ENCODE peak calls at places on chromosomes 16 and 17, in nine cellular contexts. One of them, this sample, is unnamed.

GRCh38 chr17:29102741-29103181 is 59.8 kb downstream of the PIPOX start:
- DNase-seq in brain microvascular endothelial cell: no peak
- DNase-seq in ELR: peak
- DNase-seq in adrenal gland: no peak
- DNase-seq in colonic mucosa: no peak
- DNase-seq in posterior vena cava: no peak
- DNase-seq in T-helper 1 cell: no peak
- DNase-seq in cortex of kidney: no peak
- DNase-seq in type B pancreatic cell: no peak
- DNase-seq in this sample: no peak

GRCh38 chr17:75721463-75722011 is 278 bp downstream of the ITGB4 start:
- DNase-seq in T-helper 1 cell: no peak
- DNase-seq in cortex of kidney: no peak
- DNase-seq in colonic mucosa: peak
- DNase-seq in posterior vena cava: no peak
- DNase-seq in brain microvascular endothelial cell: no peak
- DNase-seq in ELR: no peak
- DNase-seq in type B pancreatic cell: no peak
- DNase-seq in adrenal gland: no peak
- DNase-seq in this sample: no peak

GRCh38 chr17:47199627-47200324 is 9.4 kb upstream of the MYL4 start:
- DNase-seq in posterior vena cava: no peak
- DNase-seq in cortex of kidney: no peak
- DNase-seq in brain microvascular endothelial cell: no peak
- DNase-seq in ELR: no peak
- DNase-seq in adrenal gland: no peak
- DNase-seq in colonic mucosa: no peak
- DNase-seq in type B pancreatic cell: no peak
- DNase-seq in T-helper 1 cell: no peak
- DNase-seq in this sample: no peak

GRCh38 chr17:36602924-36603384 is 1.6 kb downstream of the MRM1 start:
- DNase-seq in brain microvascular endothelial cell: peak
- DNase-seq in type B pancreatic cell: no peak
- DNase-seq in adrenal gland: peak
- DNase-seq in posterior vena cava: peak
- DNase-seq in colonic mucosa: peak
- DNase-seq in cortex of kidney: no peak
- DNase-seq in T-helper 1 cell: peak
- DNase-seq in ELR: peak
- DNase-seq in this sample: peak

GRCh38 chr16:4690946-4691665 is 2.3 kb upstream of the NUDT16L1 start:
- DNase-seq in adrenal gland: no peak
- DNase-seq in brain microvascular endothelial cell: no peak
- DNase-seq in type B pancreatic cell: no peak
- DNase-seq in ELR: no peak
- DNase-seq in T-helper 1 cell: no peak
- DNase-seq in cortex of kidney: no peak
- DNase-seq in colonic mucosa: no peak
- DNase-seq in posterior vena cava: no peak
- DNase-seq in this sample: no peak

GRCh38 chr16:73093146-73094144 is 45.5 kb upstream of the ZFHX3 start:
- DNase-seq in adrenal gland: peak
- DNase-seq in T-helper 1 cell: no peak
- DNase-seq in type B pancreatic cell: no peak
- DNase-seq in posterior vena cava: peak
- DNase-seq in colonic mucosa: no peak
- DNase-seq in ELR: no peak
- DNase-seq in brain microvascular endothelial cell: peak
- DNase-seq in cortex of kidney: no peak
- DNase-seq in this sample: no peak

GRCh38 chr16:2775317-2775716 is 1.8 kb downstream of the ELOB start:
- DNase-seq in adrenal gland: no peak
- DNase-seq in T-helper 1 cell: no peak
- DNase-seq in cortex of kidney: no peak
- DNase-seq in ELR: no peak
- DNase-seq in type B pancreatic cell: no peak
- DNase-seq in posterior vena cava: peak
- DNase-seq in colonic mucosa: no peak
- DNase-seq in brain microvascular endothelial cell: no peak
- DNase-seq in this sample: no peak

GRCh38 chr17:72724375-72724774 is 368.1 kb downstream of the SLC39A11 start:
- DNase-seq in ELR: peak
- DNase-seq in cortex of kidney: no peak
- DNase-seq in posterior vena cava: no peak
- DNase-seq in adrenal gland: no peak
- DNase-seq in type B pancreatic cell: no peak
- DNase-seq in colonic mucosa: no peak
- DNase-seq in T-helper 1 cell: no peak
- DNase-seq in brain microvascular endothelial cell: no peak
- DNase-seq in this sample: no peak

GRCh38 chr17:2421315-2422147 is 20.7 kb upstream of the MNT start:
- DNase-seq in brain microvascular endothelial cell: no peak
- DNase-seq in adrenal gland: peak
- DNase-seq in posterior vena cava: peak
- DNase-seq in type B pancreatic cell: no peak
- DNase-seq in ELR: peak
- DNase-seq in cortex of kidney: no peak
- DNase-seq in T-helper 1 cell: no peak
- DNase-seq in colonic mucosa: no peak
- DNase-seq in this sample: no peak

GRCh38 chr17:7403043-7403901 is 625 bp downstream of the TMEM256 start:
- DNase-seq in posterior vena cava: no peak
- DNase-seq in brain microvascular endothelial cell: no peak
- DNase-seq in adrenal gland: peak
- DNase-seq in ELR: peak
- DNase-seq in T-helper 1 cell: no peak
- DNase-seq in type B pancreatic cell: no peak
- DNase-seq in cortex of kidney: no peak
- DNase-seq in colonic mucosa: peak
- DNase-seq in this sample: peak

GRCh38 chr16:17313085-17313611 is 157.6 kb downstream of the XYLT1 start:
- DNase-seq in cortex of kidney: no peak
- DNase-seq in colonic mucosa: peak
- DNase-seq in T-helper 1 cell: no peak
- DNase-seq in type B pancreatic cell: no peak
- DNase-seq in posterior vena cava: peak
- DNase-seq in brain microvascular endothelial cell: no peak
- DNase-seq in ELR: no peak
- DNase-seq in adrenal gland: peak
- DNase-seq in this sample: no peak

GRCh38 chr16:51510416-51510815 is 359.3 kb upstream of the SALL1 start:
- DNase-seq in T-helper 1 cell: no peak
- DNase-seq in cortex of kidney: no peak
- DNase-seq in type B pancreatic cell: no peak
- DNase-seq in adrenal gland: no peak
- DNase-seq in posterior vena cava: no peak
- DNase-seq in colonic mucosa: no peak
- DNase-seq in ELR: no peak
- DNase-seq in brain microvascular endothelial cell: no peak
- DNase-seq in this sample: no peak

GRCh38 chr17:17466511-17466910 is 10.3 kb upstream of the MED9 start:
- DNase-seq in ELR: no peak
- DNase-seq in adrenal gland: no peak
- DNase-seq in colonic mucosa: no peak
- DNase-seq in cortex of kidney: no peak
- DNase-seq in type B pancreatic cell: no peak
- DNase-seq in brain microvascular endothelial cell: no peak
- DNase-seq in posterior vena cava: no peak
- DNase-seq in T-helper 1 cell: no peak
- DNase-seq in this sample: no peak

GRCh38 chr17:79910985-79911361 is 71.7 kb upstream of the CBX4 start:
- DNase-seq in colonic mucosa: no peak
- DNase-seq in T-helper 1 cell: no peak
- DNase-seq in cortex of kidney: no peak
- DNase-seq in type B pancreatic cell: no peak
- DNase-seq in posterior vena cava: no peak
- DNase-seq in brain microvascular endothelial cell: no peak
- DNase-seq in adrenal gland: no peak
- DNase-seq in ELR: no peak
- DNase-seq in this sample: no peak

GRCh38 chr16:29784157-29784556 is 6.1 kb downstream of the ZG16 start:
- DNase-seq in adrenal gland: no peak
- DNase-seq in T-helper 1 cell: peak
- DNase-seq in ELR: no peak
- DNase-seq in cortex of kidney: no peak
- DNase-seq in colonic mucosa: no peak
- DNase-seq in brain microvascular endothelial cell: no peak
- DNase-seq in posterior vena cava: no peak
- DNase-seq in type B pancreatic cell: no peak
- DNase-seq in this sample: no peak

GRCh38 chr16:65910291-65910690 is 456.2 kb upstream of the CDH5 start:
- DNase-seq in adrenal gland: no peak
- DNase-seq in type B pancreatic cell: no peak
- DNase-seq in T-helper 1 cell: no peak
- DNase-seq in colonic mucosa: no peak
- DNase-seq in posterior vena cava: no peak
- DNase-seq in ELR: no peak
- DNase-seq in brain microvascular endothelial cell: no peak
- DNase-seq in cortex of kidney: no peak
- DNase-seq in this sample: no peak

GRCh38 chr17:606501-607243 is 108.0 kb downstream of the VPS53 start:
- DNase-seq in type B pancreatic cell: no peak
- DNase-seq in colonic mucosa: no peak
- DNase-seq in T-helper 1 cell: no peak
- DNase-seq in ELR: no peak
- DNase-seq in adrenal gland: no peak
- DNase-seq in posterior vena cava: no peak
- DNase-seq in brain microvascular endothelial cell: no peak
- DNase-seq in cortex of kidney: no peak
- DNase-seq in this sample: no peak

GRCh38 chr17:2701996-2702741 is 9.4 kb downstream of the CLUH start:
- DNase-seq in ELR: no peak
- DNase-seq in adrenal gland: peak
- DNase-seq in T-helper 1 cell: no peak
- DNase-seq in brain microvascular endothelial cell: no peak
- DNase-seq in colonic mucosa: no peak
- DNase-seq in posterior vena cava: peak
- DNase-seq in type B pancreatic cell: no peak
- DNase-seq in cortex of kidney: no peak
- DNase-seq in this sample: no peak

GRCh38 chr16:31477220-31478216 is 5.4 kb upstream of the SLC5A2 start:
- DNase-seq in brain microvascular endothelial cell: no peak
- DNase-seq in cortex of kidney: no peak
- DNase-seq in colonic mucosa: peak
- DNase-seq in type B pancreatic cell: no peak
- DNase-seq in ELR: no peak
- DNase-seq in posterior vena cava: no peak
- DNase-seq in adrenal gland: peak
- DNase-seq in T-helper 1 cell: peak
- DNase-seq in this sample: peak

GRCh38 chr17:28105501-28105900 is 63.0 kb downstream of the NLK start:
- DNase-seq in colonic mucosa: no peak
- DNase-seq in T-helper 1 cell: no peak
- DNase-seq in type B pancreatic cell: no peak
- DNase-seq in adrenal gland: no peak
- DNase-seq in brain microvascular endothelial cell: no peak
- DNase-seq in cortex of kidney: no peak
- DNase-seq in ELR: no peak
- DNase-seq in posterior vena cava: no peak
- DNase-seq in this sample: peak

GRCh38 chr17:44774271-44775135 is 15.7 kb downstream of the ADAM11 start:
- DNase-seq in ELR: peak
- DNase-seq in cortex of kidney: no peak
- DNase-seq in colonic mucosa: peak
- DNase-seq in adrenal gland: peak
- DNase-seq in posterior vena cava: peak
- DNase-seq in type B pancreatic cell: peak
- DNase-seq in T-helper 1 cell: peak
- DNase-seq in brain microvascular endothelial cell: peak
- DNase-seq in this sample: peak

GRCh38 chr17:17190188-17190587 is 15.9 kb downstream of the PLD6 start:
- DNase-seq in brain microvascular endothelial cell: no peak
- DNase-seq in adrenal gland: no peak
- DNase-seq in ELR: no peak
- DNase-seq in colonic mucosa: no peak
- DNase-seq in cortex of kidney: no peak
- DNase-seq in type B pancreatic cell: no peak
- DNase-seq in posterior vena cava: no peak
- DNase-seq in T-helper 1 cell: no peak
- DNase-seq in this sample: no peak

GRCh38 chr17:17051380-17051779 is 9.1 kb downstream of the MPRIP start:
- DNase-seq in brain microvascular endothelial cell: no peak
- DNase-seq in posterior vena cava: no peak
- DNase-seq in cortex of kidney: no peak
- DNase-seq in type B pancreatic cell: peak
- DNase-seq in adrenal gland: peak
- DNase-seq in T-helper 1 cell: no peak
- DNase-seq in ELR: no peak
- DNase-seq in colonic mucosa: no peak
- DNase-seq in this sample: no peak

GRCh38 chr16:84332975-84333684 is 35.2 kb upstream of the ATP2C2 start:
- DNase-seq in colonic mucosa: peak
- DNase-seq in ELR: no peak
- DNase-seq in brain microvascular endothelial cell: no peak
- DNase-seq in cortex of kidney: no peak
- DNase-seq in type B pancreatic cell: no peak
- DNase-seq in T-helper 1 cell: no peak
- DNase-seq in adrenal gland: no peak
- DNase-seq in posterior vena cava: peak
- DNase-seq in this sample: no peak

GRCh38 chr16:2948807-2949704 is 15.0 kb upstream of the KREMEN2 start:
- DNase-seq in adrenal gland: no peak
- DNase-seq in cortex of kidney: no peak
- DNase-seq in brain microvascular endothelial cell: no peak
- DNase-seq in type B pancreatic cell: no peak
- DNase-seq in ELR: no peak
- DNase-seq in colonic mucosa: no peak
- DNase-seq in T-helper 1 cell: no peak
- DNase-seq in posterior vena cava: peak
- DNase-seq in this sample: no peak

GRCh38 chr17:8073627-8074485 is 13.7 kb downstream of the ALOX12B start:
- DNase-seq in type B pancreatic cell: peak
- DNase-seq in colonic mucosa: peak
- DNase-seq in adrenal gland: peak
- DNase-seq in brain microvascular endothelial cell: peak
- DNase-seq in ELR: peak
- DNase-seq in T-helper 1 cell: peak
- DNase-seq in cortex of kidney: no peak
- DNase-seq in posterior vena cava: peak
- DNase-seq in this sample: peak

GRCh38 chr17:73455767-73456166 is 144.0 kb upstream of the CDC42EP4 start:
- DNase-seq in adrenal gland: no peak
- DNase-seq in type B pancreatic cell: no peak
- DNase-seq in brain microvascular endothelial cell: no peak
- DNase-seq in posterior vena cava: no peak
- DNase-seq in T-helper 1 cell: no peak
- DNase-seq in cortex of kidney: no peak
- DNase-seq in colonic mucosa: no peak
- DNase-seq in ELR: no peak
- DNase-seq in this sample: no peak

GRCh38 chr17:9918804-9919352 is 13.8 kb upstream of the RCVRN start:
- DNase-seq in adrenal gland: no peak
- DNase-seq in posterior vena cava: no peak
- DNase-seq in T-helper 1 cell: no peak
- DNase-seq in type B pancreatic cell: no peak
- DNase-seq in cortex of kidney: no peak
- DNase-seq in brain microvascular endothelial cell: no peak
- DNase-seq in colonic mucosa: no peak
- DNase-seq in ELR: no peak
- DNase-seq in this sample: no peak

GRCh38 chr17:21286771-21287702 is 2.5 kb downstream of the MAP2K3 start:
- DNase-seq in adrenal gland: no peak
- DNase-seq in type B pancreatic cell: no peak
- DNase-seq in brain microvascular endothelial cell: no peak
- DNase-seq in posterior vena cava: peak
- DNase-seq in T-helper 1 cell: peak
- DNase-seq in ELR: peak
- DNase-seq in cortex of kidney: no peak
- DNase-seq in colonic mucosa: peak
- DNase-seq in this sample: no peak

GRCh38 chr17:73017653-73018052 is 74.8 kb downstream of the SLC39A11 start:
- DNase-seq in cortex of kidney: no peak
- DNase-seq in posterior vena cava: no peak
- DNase-seq in type B pancreatic cell: no peak
- DNase-seq in brain microvascular endothelial cell: peak
- DNase-seq in colonic mucosa: no peak
- DNase-seq in T-helper 1 cell: no peak
- DNase-seq in ELR: peak
- DNase-seq in adrenal gland: no peak
- DNase-seq in this sample: no peak

GRCh38 chr17:9356488-9356911 is 219.1 kb downstream of the STX8 start:
- DNase-seq in brain microvascular endothelial cell: no peak
- DNase-seq in type B pancreatic cell: no peak
- DNase-seq in T-helper 1 cell: no peak
- DNase-seq in colonic mucosa: no peak
- DNase-seq in ELR: no peak
- DNase-seq in posterior vena cava: no peak
- DNase-seq in adrenal gland: peak
- DNase-seq in cortex of kidney: no peak
- DNase-seq in this sample: no peak

This sample was measured in K562.